ENCODE peak calls at places on chromosomes 7 and 10, in ten cellular contexts. O is NCI-H1092 treated with DMSO at 0.1 percent for 48 hours, N is Daoy, A is GM23338, B is body of pancreas, I is non-pigmented ciliary epithelial cell, X is anterior cingulate cortex, E is gastrocnemius medialis, Z is astrocyte of the spinal cord, T is suprapubic skin. M is an unnamed sample.

GRCh38 chr7:155951554-155952158 is 139.4 kb upstream of the SHH start:
- DNase-seq in O (no peak), N (peak), A (no peak), B (peak), I (peak), X (no peak), E (no peak), Z (peak), T (no peak), M (no peak)

GRCh38 chr10:132984801-132985545 is 42.6 kb upstream of the CFAP46 start:
- DNase-seq in O (no peak), N (peak), A (peak), B (no peak), I (no peak), X (no peak), E (no peak), Z (no peak), T (no peak), M (peak)

GRCh38 chr7:93715234-93715633 is 140.7 kb upstream of the CALCR start:
- DNase-seq in O (peak), N (peak), A (peak), B (peak), I (no peak), X (no peak), E (no peak), Z (peak), T (peak), M (peak)

GRCh38 chr10:110323503-110323902 is 18.8 kb upstream of the SMNDC1 start:
- DNase-seq in O (no peak), N (peak), A (no peak), B (no peak), I (peak), X (no peak), E (no peak), Z (peak), T (no peak), M (no peak)

GRCh38 chr10:104259999-104260774 is 5.5 kb downstream of the GSTO1 start:
- DNase-seq in O (no peak), N (peak), A (no peak), B (no peak), I (no peak), X (no peak), E (no peak), Z (peak), T (no peak), M (no peak)

GRCh38 chr10:60281792-60282353 is 107.8 kb downstream of the ANK3 start:
- DNase-seq in O (no peak), N (no peak), A (no peak), B (no peak), I (no peak), X (no peak), E (no peak), Z (peak), T (no peak), M (no peak)

GRCh38 chr7:27244488-27245123 is 2.0 kb downstream of the EVX1 start:
- DNase-seq in O (no peak), N (no peak), A (no peak), B (no peak), I (no peak), X (no peak), E (no peak), Z (no peak), T (no peak), M (no peak)

GRCh38 chr7:114598946-114599345 is 184.3 kb downstream of the FOXP2 start:
- DNase-seq in O (no peak), N (no peak), A (no peak), B (no peak), I (no peak), X (no peak), E (no peak), Z (no peak), T (no peak), M (no peak)

GRCh38 chr10:72455889-72456588 is 101.3 kb upstream of the DNAJB12 start:
- DNase-seq in O (no peak), N (no peak), A (no peak), B (no peak), I (no peak), X (no peak), E (no peak), Z (no peak), T (no peak), M (peak)

GRCh38 chr10:48317321-48317990 is 11.0 kb downstream of the MAPK8 start:
- DNase-seq in O (no peak), N (no peak), A (no peak), B (no peak), I (no peak), X (no peak), E (no peak), Z (no peak), T (no peak), M (peak)

GRCh38 chr10:60974463-60975149 is 30.6 kb upstream of the RHOBTB1 start:
- DNase-seq in O (no peak), N (peak), A (no peak), B (no peak), I (no peak), X (no peak), E (no peak), Z (no peak), T (no peak), M (no peak)

GRCh38 chr10:17847586-17848296 is 38.6 kb downstream of the MRC1 start:
- DNase-seq in O (peak), N (peak), A (peak), B (no peak), I (no peak), X (no peak), E (no peak), Z (peak), T (no peak), M (peak)

GRCh38 chr7:28081016-28081415 is 99.6 kb downstream of the JAZF1 start:
- DNase-seq in O (no peak), N (peak), A (peak), B (no peak), I (no peak), X (no peak), E (no peak), Z (no peak), T (no peak), M (no peak)

GRCh38 chr7:98051118-98051744 is 55.4 kb upstream of the LMTK2 start:
- DNase-seq in O (peak), N (no peak), A (peak), B (peak), I (no peak), X (peak), E (no peak), Z (no peak), T (peak), M (peak)

GRCh38 chr10:25573281-25573680 is 360.7 kb upstream of the MYO3A start:
- DNase-seq in O (no peak), N (no peak), A (no peak), B (no peak), I (no peak), X (no peak), E (no peak), Z (no peak), T (no peak), M (no peak)

GRCh38 chr7:137760111-137760510 is 86.7 kb downstream of the DGKI start:
- DNase-seq in O (peak), N (no peak), A (peak), B (peak), I (no peak), X (peak), E (no peak), Z (peak), T (no peak), M (peak)

GRCh38 chr7:36305226-36305625 is 84.4 kb upstream of the ANLN start:
- DNase-seq in O (no peak), N (no peak), A (no peak), B (no peak), I (no peak), X (no peak), E (no peak), Z (no peak), T (peak), M (no peak)

GRCh38 chr7:100467638-100468373 is 3.7 kb upstream of the SPACDR start:
- DNase-seq in O (peak), N (no peak), A (no peak), B (no peak), I (no peak), X (peak), E (no peak), Z (no peak), T (no peak), M (no peak)

GRCh38 chr7:16563281-16564022 is 36.8 kb downstream of the LRRC72 start:
- DNase-seq in O (no peak), N (no peak), A (no peak), B (no peak), I (no peak), X (no peak), E (no peak), Z (peak), T (no peak), M (no peak)

GRCh38 chr7:28882896-28883470 is 75.1 kb downstream of the TRIL start:
- DNase-seq in O (no peak), N (no peak), A (no peak), B (no peak), I (no peak), X (no peak), E (no peak), Z (no peak), T (no peak), M (no peak)

GRCh38 chr7:129769400-129769774 is 157.9 kb downstream of the NRF1 start:
- DNase-seq in O (no peak), N (no peak), A (no peak), B (no peak), I (no peak), X (no peak), E (no peak), Z (no peak), T (no peak), M (no peak)

GRCh38 chr10:111037868-111038267 is 39.0 kb upstream of the ADRA2A start:
- DNase-seq in O (no peak), N (no peak), A (peak), B (no peak), I (no peak), X (no peak), E (no peak), Z (no peak), T (no peak), M (no peak)

GRCh38 chr10:111211241-111211640 is 134.4 kb downstream of the ADRA2A start:
- DNase-seq in O (no peak), N (no peak), A (no peak), B (no peak), I (no peak), X (no peak), E (no peak), Z (no peak), T (no peak), M (no peak)

GRCh38 chr10:24720096-24720495 is 3.6 kb downstream of the ARHGAP21 start:
- DNase-seq in O (no peak), N (no peak), A (peak), B (no peak), I (no peak), X (no peak), E (no peak), Z (no peak), T (no peak), M (no peak)

GRCh38 chr10:62043493-62043938 is 142.0 kb downstream of the ARID5B start:
- DNase-seq in O (no peak), N (peak), A (no peak), B (no peak), I (no peak), X (no peak), E (no peak), Z (peak), T (no peak), M (no peak)